ENCODE peak calls at places on chromosome 18, in six cellular contexts. A, O, Z, F, S and G are unnamed samples.

GRCh38 chr18:46859855-46860254 is 57.5 kb downstream of the PIAS2 start:
- DNase-seq in A (no peak), O (no peak), Z (no peak), F (no peak), S (no peak), G (no peak)

GRCh38 chr18:78293940-78294401 is 685.6 kb upstream of the SALL3 start:
- DNase-seq in A (no peak), O (no peak), Z (no peak), F (no peak), S (no peak), G (no peak)

GRCh38 chr18:13026583-13027270 is 35.6 kb downstream of the CEP192 start:
- DNase-seq in A (no peak), O (no peak), Z (no peak), F (no peak), S (peak; percentile 1), G (no peak)

GRCh38 chr18:40222736-40223135 is 1732.3 kb upstream of the PIK3C3 start:
- DNase-seq in A (no peak), O (no peak), Z (no peak), F (no peak), S (no peak), G (no peak)

GRCh38 chr18:26495267-26495666 is 53.1 kb downstream of the KCTD1 start:
- DNase-seq in A (no peak), O (no peak), Z (no peak), F (no peak), S (no peak), G (no peak)

GRCh38 chr18:55862693-55863485 is 274.9 kb upstream of the TCF4 start:
- DNase-seq in A (no peak), O (no peak), Z (peak; percentile 12), F (no peak), S (peak; percentile 36), G (no peak)

GRCh38 chr18:26656944-26657536 is 108.7 kb upstream of the KCTD1 start:
- DNase-seq in A (peak; percentile 20), O (peak; percentile 14), Z (peak; percentile 81), F (no peak), S (peak; percentile 75), G (peak; percentile 16)

GRCh38 chr18:63472380-63472779 is 4.4 kb upstream of the SERPINB5 start:
- DNase-seq in A (no peak), O (no peak), Z (no peak), F (no peak), S (peak; percentile 24), G (no peak)

GRCh38 chr18:13388586-13389490 is 170.3 kb downstream of the LDLRAD4 start:
- DNase-seq in A (no peak), O (no peak), Z (no peak), F (no peak), S (no peak), G (no peak)

GRCh38 chr18:21100141-21100540 is 11.5 kb downstream of the ROCK1 start:
- DNase-seq in A (no peak), O (no peak), Z (no peak), F (no peak), S (no peak), G (no peak)

GRCh38 chr18:64712035-64712434 is 563.1 kb upstream of the LINC00305 start:
- DNase-seq in A (no peak), O (no peak), Z (no peak), F (no peak), S (no peak), G (no peak)

GRCh38 chr18:52700757-52701156 is 360.8 kb downstream of the DCC start:
- DNase-seq in A (no peak), O (no peak), Z (no peak), F (no peak), S (no peak), G (no peak)

GRCh38 chr18:75211721-75212625 is 1.4 kb downstream of the TSHZ1 start:
- DNase-seq in A (no peak), O (no peak), Z (peak; percentile 47), F (peak; percentile 5), S (peak; percentile 51), G (no peak)

GRCh38 chr18:2979871-2980606 is 32.9 kb downstream of the LPIN2 start:
- DNase-seq in A (no peak), O (no peak), Z (no peak), F (no peak), S (no peak), G (no peak)

GRCh38 chr18:51537487-51537886 is 340.0 kb upstream of the MEX3C start:
- DNase-seq in A (peak; percentile 8), O (peak; percentile 2), Z (no peak), F (no peak), S (no peak), G (no peak)

GRCh38 chr18:76429262-76430126 is 65.5 kb downstream of the ZNF516 start:
- DNase-seq in A (no peak), O (no peak), Z (no peak), F (no peak), S (no peak), G (no peak)

GRCh38 chr18:39480494-39481245 is 1915.1 kb upstream of the CELF4 start:
- DNase-seq in A (no peak), O (no peak), Z (no peak), F (no peak), S (peak; percentile 7), G (no peak)

GRCh38 chr18:62741118-62741566 is 25.8 kb downstream of the PHLPP1 start:
- DNase-seq in A (no peak), O (no peak), Z (no peak), F (no peak), S (peak; percentile 55), G (no peak)

GRCh38 chr18:70415823-70416488 is 127.1 kb downstream of the SOCS6 start:
- DNase-seq in A (no peak), O (no peak), Z (no peak), F (no peak), S (no peak), G (no peak)

GRCh38 chr18:57744211-57744694 is 58.9 kb downstream of the ATP8B1 start:
- DNase-seq in A (no peak), O (no peak), Z (no peak), F (no peak), S (no peak), G (no peak)

GRCh38 chr18:22082408-22082807 is 87.0 kb upstream of the GATA6 start:
- DNase-seq in A (no peak), O (no peak), Z (no peak), F (no peak), S (no peak), G (no peak)

GRCh38 chr18:48385595-48385994 is 23.6 kb downstream of the ZBTB7C start:
- DNase-seq in A (no peak), O (no peak), Z (no peak), F (no peak), S (no peak), G (no peak)

GRCh38 chr18:48794251-48794970 is 156.4 kb downstream of the SMAD7 start:
- DNase-seq in A (no peak), O (no peak), Z (no peak), F (no peak), S (no peak), G (no peak)

GRCh38 chr18:58567453-58568196 is 61.3 kb downstream of the ALPK2 start:
- DNase-seq in A (no peak), O (no peak), Z (no peak), F (no peak), S (peak; percentile 93), G (no peak)

GRCh38 chr18:7980136-7980535 is 413.0 kb downstream of the PTPRM start:
- DNase-seq in A (no peak), O (no peak), Z (no peak), F (no peak), S (peak; percentile 21), G (no peak)

GRCh38 chr18:3511980-3512379 is 62.0 kb downstream of the TGIF1 start:
- DNase-seq in A (peak; percentile 45), O (no peak), Z (no peak), F (no peak), S (peak; percentile 84), G (no peak)

GRCh38 chr18:55452123-55452611 is 135.8 kb downstream of the TCF4 start:
- DNase-seq in A (no peak), O (no peak), Z (no peak), F (no peak), S (no peak), G (no peak)

GRCh38 chr18:5510109-5510846 is 33.5 kb downstream of the EPB41L3 start:
- DNase-seq in A (no peak), O (no peak), Z (no peak), F (no peak), S (no peak), G (no peak)

GRCh38 chr18:55150001-55150400 is 190.7 kb upstream of the CCDC68 start:
- DNase-seq in A (no peak), O (no peak), Z (no peak), F (no peak), S (no peak), G (no peak)

GRCh38 chr18:75482880-75483279 is 55.4 kb upstream of the SMIM21 start:
- DNase-seq in A (no peak), O (no peak), Z (no peak), F (no peak), S (no peak), G (no peak)

GRCh38 chr18:26082475-26082874 is 7.9 kb downstream of the SS18 start:
- DNase-seq in A (no peak), O (no peak), Z (no peak), F (no peak), S (peak; percentile 76), G (no peak)

GRCh38 chr18:75926811-75927210 is 499.3 kb upstream of the SMIM21 start:
- DNase-seq in A (no peak), O (no peak), Z (no peak), F (no peak), S (no peak), G (no peak)

GRCh38 chr18:55048892-55049291 is 89.6 kb upstream of the CCDC68 start:
- DNase-seq in A (no peak), O (no peak), Z (no peak), F (no peak), S (peak; percentile 85), G (no peak)

GRCh38 chr18:59202258-59202820 is 17.6 kb upstream of the GRP start:
- DNase-seq in A (no peak), O (no peak), Z (no peak), F (no peak), S (peak; percentile 9), G (no peak)

GRCh38 chr18:23503038-23503966 is at the start of gene RMC1:
- DNase-seq in A (peak; percentile 92), O (peak; percentile 81), Z (peak; percentile 92), F (peak; percentile 98), S (peak; percentile 95), G (peak; percentile 98)

GRCh38 chr18:10482985-10483949 is 28.8 kb downstream of the APCDD1 start:
- DNase-seq in A (no peak), O (no peak), Z (no peak), F (no peak), S (no peak), G (peak; percentile 36)

GRCh38 chr18:50286391-50287027 is 983 bp downstream of the CXXC1 start:
- DNase-seq in A (no peak), O (no peak), Z (no peak), F (no peak), S (peak; percentile 83), G (no peak)